ENCODE peak calls at places on chromosomes 13 and 19, in four cellular contexts. W is tibial nerve, Q is HCT116, S is IMR-90. X is an unnamed sample.

GRCh38 chr13:22748866-22749586 is 431.8 kb upstream of the SGCG start:
- DNase-seq in W (no peak), Q (no peak), S (no peak), X (no peak)

GRCh38 chr13:86633346-86633745 is 834.1 kb upstream of the SLITRK6 start:
- DNase-seq in W (no peak), Q (no peak), S (no peak), X (no peak)

GRCh38 chr13:106680796-106681482 is 113.0 kb upstream of the ARGLU1 start:
- DNase-seq in W (no peak), Q (no peak), S (no peak), X (no peak)

GRCh38 chr19:46791944-46792343 is 3.5 kb upstream of the SLC1A5 start:
- DNase-seq in W (no peak), Q (no peak), S (no peak), X (no peak)

GRCh38 chr19:4744451-4745170 is 21.0 kb upstream of the DPP9 start:
- DNase-seq in W (no peak), Q (no peak), S (peak; percentile 95), X (peak; percentile 46)

GRCh38 chr19:34337747-34338146 is 27.2 kb upstream of the GPI start:
- DNase-seq in W (no peak), Q (no peak), S (no peak), X (no peak)

GRCh38 chr13:65292488-65292901 is 1937.6 kb downstream of the PCDH9 start:
- DNase-seq in W (no peak), Q (no peak), S (peak; percentile 86), X (no peak)

GRCh38 chr19:351976-352625 is 7.5 kb upstream of the MIER2 start:
- DNase-seq in W (no peak), Q (no peak), S (no peak), X (peak; percentile 49)

GRCh38 chr19:51687791-51688664 is 5.1 kb upstream of the SPACA6 start:
- DNase-seq in W (peak; percentile 39), Q (no peak), S (peak; percentile 44), X (peak; percentile 93)

DNA sequence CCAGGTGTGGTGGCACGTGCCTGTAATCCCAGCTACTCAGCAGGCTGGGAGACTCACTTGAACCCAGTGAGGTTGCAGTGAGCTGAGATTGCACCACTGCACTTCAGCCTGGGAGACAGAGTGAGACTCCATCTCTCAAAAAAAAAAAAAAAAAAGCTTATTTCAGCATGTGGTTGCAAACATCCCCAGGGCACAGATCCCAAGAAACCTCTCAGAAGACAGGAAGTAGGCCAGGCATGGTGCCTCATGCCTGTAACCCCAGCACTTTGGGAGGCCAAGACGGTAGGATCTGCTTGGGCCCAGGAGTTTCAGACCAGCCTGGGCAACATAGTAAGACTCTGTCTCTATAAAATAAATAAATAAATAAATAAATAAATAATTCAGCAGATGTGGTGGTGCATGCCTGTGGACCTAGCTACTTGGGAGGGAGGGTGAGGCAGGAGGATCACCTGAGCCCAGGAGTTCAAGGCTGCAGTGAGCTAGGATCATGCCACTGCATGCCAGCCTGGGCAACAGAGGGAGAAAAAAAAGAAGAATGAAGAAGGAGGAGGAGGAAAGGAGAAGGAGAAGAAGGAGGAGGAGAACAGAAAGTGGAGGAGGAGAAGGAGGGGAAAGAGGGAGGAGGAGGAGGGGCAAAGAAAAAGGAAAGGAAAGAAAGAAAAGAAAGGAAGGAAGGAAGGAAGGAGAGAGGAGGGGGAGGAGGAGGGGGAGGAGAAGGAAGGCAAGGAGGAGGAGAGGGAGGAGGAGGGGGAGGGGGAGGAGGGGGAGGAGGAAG is 4.3 kb upstream of the LRRC8E start:
- DNase-seq in W (no peak), Q (no peak), S (peak; percentile 33), X (no peak)
- TF ChIP-seq POLR2A in W (no peak), Q (no peak), S (no peak), X (no peak)

GRCh38 chr13:48318714-48319457 is 15.3 kb downstream of the RB1 start:
- DNase-seq in W (no peak), Q (no peak), S (no peak), X (no peak)

GRCh38 chr13:48319458-48320395 is 16.2 kb downstream of the RB1 start:
- DNase-seq in W (no peak), Q (no peak), S (no peak), X (no peak)

GRCh38 chr13:48317511-48317981 is 14.0 kb downstream of the RB1 start:
- DNase-seq in W (no peak), Q (no peak), S (no peak), X (no peak)

GRCh38 chr13:48316826-48317510 is 13.4 kb downstream of the RB1 start:
- DNase-seq in W (no peak), Q (no peak), S (no peak), X (no peak)

DNA sequence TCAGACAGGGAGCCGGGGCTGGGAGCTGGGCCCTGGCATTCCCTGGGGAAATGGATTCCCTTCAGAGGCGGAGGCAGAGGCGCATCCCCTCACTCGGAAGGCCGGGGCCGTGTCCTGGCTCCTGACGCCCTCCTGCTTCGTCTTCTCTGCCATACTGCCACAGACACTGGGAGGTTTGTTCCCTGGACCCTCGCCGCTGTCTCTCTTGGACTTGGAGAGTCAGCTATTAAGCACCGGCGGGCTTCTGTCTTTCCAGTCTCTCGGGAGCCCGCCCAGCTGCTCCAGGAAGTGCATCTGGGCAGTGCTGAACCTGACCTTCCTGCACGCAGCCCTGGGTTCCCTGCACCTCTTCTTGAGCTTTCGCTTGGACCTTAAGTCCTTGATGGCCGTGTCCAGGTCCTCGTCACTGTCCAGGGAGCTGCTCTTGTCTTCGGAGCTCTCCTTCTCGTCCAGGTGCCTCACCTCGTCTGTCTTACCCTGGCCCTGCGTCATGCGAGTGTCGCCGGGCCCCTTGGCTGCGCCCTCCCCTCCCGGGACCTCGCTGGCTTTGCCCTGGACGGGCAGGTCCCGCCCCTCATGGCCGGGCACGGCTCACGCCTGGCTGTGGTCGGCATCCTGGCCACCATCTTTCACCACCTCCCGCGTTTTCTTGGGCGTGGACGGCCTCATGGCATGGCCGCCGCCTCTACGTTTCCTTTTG is 14.6 kb downstream of the RB1 start:
- DNase-seq in W (no peak), Q (no peak), S (no peak), X (no peak)
- H3K4me3 ChIP-seq in W (peak overlapping the region; percentile 31), Q (no peak overlapping the region), S (no peak overlapping the region), X (no peak overlapping the region)

GRCh38 chr13:50950808-50951207 is 41.2 kb downstream of the RNASEH2B start:
- DNase-seq in W (no peak), Q (no peak), S (no peak), X (no peak)

GRCh38 chr13:50942630-50943311 is 33.2 kb downstream of the RNASEH2B start:
- DNase-seq in W (no peak), Q (no peak), S (no peak), X (no peak)

GRCh38 chr13:50945669-50946068 is 36.1 kb downstream of the RNASEH2B start:
- DNase-seq in W (no peak), Q (no peak), S (no peak), X (no peak)

GRCh38 chr13:50951366-50951765 is 41.8 kb downstream of the RNASEH2B start:
- DNase-seq in W (no peak), Q (no peak), S (peak; percentile 47), X (no peak)

DNA sequence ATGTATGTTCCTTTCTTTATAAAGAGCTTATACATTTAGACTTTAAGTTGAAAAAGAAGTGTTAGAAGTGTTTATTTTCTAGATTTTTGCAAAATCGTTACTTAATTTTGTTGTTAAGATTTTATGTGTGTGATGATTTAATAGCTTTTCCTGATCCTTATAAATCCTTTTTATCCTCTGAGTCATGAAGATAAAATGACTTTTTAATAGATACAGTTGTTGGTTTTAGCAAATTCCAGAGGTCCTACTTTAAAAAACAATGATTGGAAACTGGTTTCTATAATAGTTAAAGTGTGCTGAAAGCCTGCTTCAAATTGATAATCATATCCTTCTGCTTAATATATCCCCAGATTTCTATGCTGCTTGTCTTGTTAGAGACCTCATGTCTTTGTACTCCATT is 39.0 kb downstream of the RNASEH2B start:
- DNase-seq in W (no peak), Q (no peak), S (peak; percentile 5), X (no peak)
- TF ChIP-seq CTCF in W (no peak), Q (no peak), S (no peak), X (no peak)

GRCh38 chr19:58002384-58003152 is at the start of gene ZNF606:
- DNase-seq in W (peak; percentile 66), Q (no peak), S (peak; percentile 84), X (peak; percentile 96)
- TF ChIP-seq POLR2A in W (peak; percentile 18), Q (no peak), S (peak; percentile 51), X (no peak)

GRCh38 chr19:21585491-21585890 is 80.1 kb downstream of the ZNF429 start:
- DNase-seq in W (no peak), Q (no peak), S (no peak), X (no peak)

GRCh38 chr19:21587549-21587948 is 82.1 kb downstream of the ZNF429 start:
- DNase-seq in W (no peak), Q (no peak), S (no peak), X (no peak)

GRCh38 chr19:21588202-21588601 is 82.8 kb downstream of the ZNF429 start:
- DNase-seq in W (no peak), Q (no peak), S (no peak), X (no peak)

GRCh38 chr19:21586341-21587116 is 81.1 kb downstream of the ZNF429 start:
- DNase-seq in W (no peak), Q (no peak), S (no peak), X (no peak)

DNA sequence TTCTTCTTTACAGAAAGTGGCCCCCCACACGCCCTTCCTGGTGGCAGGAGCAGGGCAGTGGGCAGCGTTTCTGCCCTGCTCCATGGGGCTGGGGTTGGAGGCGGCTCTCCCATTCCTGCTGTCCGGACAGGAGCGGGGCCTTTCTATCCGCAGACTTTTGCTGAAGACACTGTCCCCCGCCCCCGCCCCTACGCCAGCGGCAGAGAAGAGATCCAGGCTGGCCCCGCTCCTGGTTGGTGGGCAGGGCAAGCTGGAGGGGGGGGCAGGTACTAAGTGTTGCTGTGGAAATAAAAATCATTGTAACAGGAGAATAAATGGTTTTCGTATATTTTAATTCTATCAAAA is 81.7 kb downstream of the ZNF429 start:
- DNase-seq in W (no peak), Q (no peak), S (no peak), X (no peak)
- H3K4me3 ChIP-seq in W (peak overlapping the region; percentile 46), Q (no peak overlapping the region), S (no peak overlapping the region), X (no peak overlapping the region)

DNA sequence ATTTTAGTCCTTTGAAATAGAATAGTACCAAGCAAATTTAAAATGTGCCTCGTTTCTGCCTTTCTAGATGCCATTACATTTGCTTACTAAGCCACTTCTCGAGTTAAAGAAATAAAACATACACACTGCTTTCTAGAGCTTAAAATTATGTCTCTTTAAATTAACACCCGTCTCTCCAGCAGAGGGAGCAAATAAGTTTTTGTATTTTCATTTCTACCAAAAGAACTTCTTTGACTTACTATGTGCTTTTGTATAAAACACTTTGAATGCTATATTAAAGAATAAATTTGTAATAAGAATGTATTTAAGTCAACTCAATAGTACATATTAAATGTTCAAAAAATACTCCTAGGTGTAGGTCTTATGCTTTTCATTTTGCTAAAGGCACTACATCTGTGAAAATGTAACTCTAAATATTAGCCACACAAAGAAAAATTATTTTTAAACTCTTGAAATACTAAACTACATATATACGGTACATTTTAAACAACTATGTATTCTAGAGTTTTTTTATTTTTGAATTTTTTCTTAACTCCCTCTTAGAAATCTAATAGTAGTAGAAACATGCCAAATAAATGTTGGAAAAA is 269.3 kb upstream of the MIR17HG start:
- DNase-seq in W (no peak), Q (no peak), S (no peak), X (no peak)
- TF ChIP-seq CTCF in W (peak; percentile 17), Q (peak; percentile 22), S (no peak), X (no peak)

DNA sequence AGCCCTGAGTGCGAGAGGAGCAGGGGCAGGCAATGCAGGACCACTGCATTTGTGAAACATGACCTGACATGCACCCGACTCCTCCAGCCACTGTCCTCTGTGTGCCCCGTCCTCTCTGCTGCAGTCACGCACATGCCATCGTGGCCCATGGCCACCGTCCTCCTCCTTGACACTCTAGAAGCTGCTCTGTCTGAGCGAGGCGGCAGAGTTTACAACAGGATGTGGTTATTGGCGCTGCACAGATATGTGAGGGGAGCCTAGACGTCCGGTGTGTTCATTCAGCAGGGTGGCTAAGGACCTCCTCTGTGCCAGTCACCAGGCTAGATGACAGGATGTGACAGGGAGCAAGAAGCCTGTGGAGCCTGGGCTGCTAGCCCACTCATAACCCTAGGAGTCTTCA is 277.8 kb downstream of the FOXO1 start:
- DNase-seq in W (no peak), Q (no peak), S (peak; percentile 3), X (no peak)
- TF ChIP-seq POLR2A in W (no peak), Q (no peak), S (no peak), X (no peak)